ENCODE peak calls at places on chromosome X, in six cellular contexts. One of them, this sample, is unnamed.

GRCh38 chrX:106999002-106999975 is 723 bp downstream of the MORC4 start:
- DNase-seq in HFF-Myc: peak
- DNase-seq in lung: peak
- DNase-seq in uterus: peak
- DNase-seq in A549: peak
- DNase-seq in CD8-positive, alpha-beta T cell: peak
- DNase-seq in this sample: no peak

GRCh38 chrX:1661048-1661921 is 46.4 kb downstream of the ASMT start:
- DNase-seq in A549: no peak
- DNase-seq in lung: peak
- DNase-seq in CD8-positive, alpha-beta T cell: peak
- DNase-seq in uterus: peak
- DNase-seq in HFF-Myc: no peak
- DNase-seq in this sample: peak

GRCh38 chrX:7117587-7117986 is 29.9 kb upstream of the STS start:
- DNase-seq in uterus: no peak
- DNase-seq in CD8-positive, alpha-beta T cell: no peak
- DNase-seq in A549: no peak
- DNase-seq in HFF-Myc: no peak
- DNase-seq in lung: no peak
- DNase-seq in this sample: no peak

GRCh38 chrX:40168183-40169015 is 70.6 kb upstream of the BCOR start:
- DNase-seq in HFF-Myc: no peak
- DNase-seq in CD8-positive, alpha-beta T cell: no peak
- DNase-seq in lung: no peak
- DNase-seq in uterus: peak
- DNase-seq in A549: no peak
- DNase-seq in this sample: no peak

GRCh38 chrX:22021721-22022120 is 10.4 kb upstream of the PHEX start:
- DNase-seq in A549: no peak
- DNase-seq in CD8-positive, alpha-beta T cell: no peak
- DNase-seq in lung: no peak
- DNase-seq in HFF-Myc: no peak
- DNase-seq in uterus: no peak
- DNase-seq in this sample: no peak

GRCh38 chrX:572490-573124 is 58.0 kb upstream of the SHOX start:
- DNase-seq in lung: peak
- DNase-seq in CD8-positive, alpha-beta T cell: no peak
- DNase-seq in A549: no peak
- DNase-seq in HFF-Myc: no peak
- DNase-seq in uterus: no peak
- DNase-seq in this sample: no peak

GRCh38 chrX:97740886-97741285 is 857.2 kb downstream of the RPA4 start:
- DNase-seq in lung: no peak
- DNase-seq in A549: no peak
- DNase-seq in HFF-Myc: no peak
- DNase-seq in uterus: no peak
- DNase-seq in CD8-positive, alpha-beta T cell: no peak
- DNase-seq in this sample: no peak

GRCh38 chrX:41734530-41734929 is 10.5 kb downstream of the GPR82 start:
- DNase-seq in A549: peak
- DNase-seq in HFF-Myc: no peak
- DNase-seq in lung: no peak
- DNase-seq in CD8-positive, alpha-beta T cell: no peak
- DNase-seq in uterus: no peak
- DNase-seq in this sample: no peak

GRCh38 chrX:84259868-84260267 is 71.9 kb upstream of the RPS6KA6 start:
- DNase-seq in lung: no peak
- DNase-seq in A549: no peak
- DNase-seq in uterus: no peak
- DNase-seq in CD8-positive, alpha-beta T cell: no peak
- DNase-seq in HFF-Myc: no peak
- DNase-seq in this sample: no peak

GRCh38 chrX:46865281-46865680 is 28.4 kb downstream of the RP2 start:
- DNase-seq in CD8-positive, alpha-beta T cell: no peak
- DNase-seq in A549: peak
- DNase-seq in lung: no peak
- DNase-seq in HFF-Myc: peak
- DNase-seq in uterus: no peak
- DNase-seq in this sample: no peak

GRCh38 chrX:44245730-44246129 is 97.7 kb downstream of the EFHC2 start:
- DNase-seq in uterus: no peak
- DNase-seq in HFF-Myc: no peak
- DNase-seq in lung: no peak
- DNase-seq in A549: no peak
- DNase-seq in CD8-positive, alpha-beta T cell: no peak
- DNase-seq in this sample: no peak

GRCh38 chrX:118694628-118695027 is 32.8 kb upstream of the IL13RA1 start:
- DNase-seq in CD8-positive, alpha-beta T cell: no peak
- DNase-seq in uterus: no peak
- DNase-seq in HFF-Myc: no peak
- DNase-seq in lung: no peak
- DNase-seq in A549: no peak
- DNase-seq in this sample: no peak

GRCh38 chrX:45187731-45188130 is 12.9 kb downstream of the DIPK2B start:
- DNase-seq in HFF-Myc: no peak
- DNase-seq in uterus: no peak
- DNase-seq in lung: no peak
- DNase-seq in CD8-positive, alpha-beta T cell: no peak
- DNase-seq in A549: no peak
- DNase-seq in this sample: no peak

GRCh38 chrX:126137899-126138298 is 28.2 kb downstream of the DCAF12L2 start:
- DNase-seq in HFF-Myc: no peak
- DNase-seq in A549: no peak
- DNase-seq in lung: no peak
- DNase-seq in uterus: no peak
- DNase-seq in CD8-positive, alpha-beta T cell: no peak
- DNase-seq in this sample: no peak

GRCh38 chrX:40090050-40090804 is 7.5 kb downstream of the BCOR start:
- DNase-seq in lung: no peak
- DNase-seq in A549: no peak
- DNase-seq in CD8-positive, alpha-beta T cell: no peak
- DNase-seq in HFF-Myc: no peak
- DNase-seq in uterus: peak
- DNase-seq in this sample: no peak

DNA sequence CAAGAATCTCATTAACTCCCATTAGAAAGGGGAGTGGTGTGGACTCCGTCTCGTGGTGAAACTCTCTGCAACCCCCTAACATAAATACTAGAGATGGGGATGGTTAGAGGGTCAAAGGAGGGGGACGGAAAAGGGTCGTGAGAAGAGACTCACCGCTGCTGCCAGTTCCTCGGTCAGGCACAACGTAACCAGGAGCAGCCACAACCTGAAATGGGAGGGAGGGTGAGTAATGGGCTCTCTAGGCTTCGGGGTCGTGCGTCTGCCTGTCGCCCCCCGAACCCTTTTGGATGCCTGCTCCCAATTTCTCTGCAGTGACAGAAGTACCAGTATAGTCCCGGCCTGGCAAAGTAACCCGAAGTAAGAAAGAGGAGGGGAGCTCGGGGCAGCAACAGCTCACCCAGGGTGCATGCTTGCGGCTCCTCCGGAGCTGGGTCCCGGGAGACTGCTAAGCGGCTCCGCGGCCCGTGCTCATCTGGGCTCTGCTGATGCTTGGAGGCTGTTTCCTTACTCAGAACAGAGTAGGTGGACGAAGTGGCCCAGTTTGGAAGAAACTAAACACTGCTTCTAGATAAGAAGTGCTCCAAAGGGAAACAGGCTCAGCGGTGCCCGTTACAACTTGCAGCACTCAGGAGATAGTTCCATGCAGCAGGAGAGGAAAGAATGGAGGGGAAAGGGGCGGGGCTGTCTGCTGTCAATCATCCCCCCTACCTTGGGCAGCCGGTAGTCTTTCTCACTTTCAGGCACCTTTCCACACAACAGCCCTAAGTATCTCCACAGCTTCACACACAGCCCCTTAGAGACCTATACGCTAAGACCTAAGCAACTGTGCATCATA is at the start of gene COL4A6:
- DNase-seq in CD8-positive, alpha-beta T cell: no peak
- DNase-seq in lung: no peak
- DNase-seq in HFF-Myc: no peak
- DNase-seq in A549: peak
- DNase-seq in uterus: peak
- DNase-seq in this sample: no peak
- H3K4me3 ChIP-seq in CD8-positive, alpha-beta T cell: no peak
- H3K4me3 ChIP-seq in lung: no peak
- H3K4me3 ChIP-seq in HFF-Myc: no peak
- H3K4me3 ChIP-seq in A549: peak
- H3K4me3 ChIP-seq in uterus: peak
- H3K4me3 ChIP-seq in this sample: no peak

GRCh38 chrX:71622347-71623104 is 4.2 kb upstream of the CXCR3 start:
- DNase-seq in CD8-positive, alpha-beta T cell: peak
- DNase-seq in uterus: peak
- DNase-seq in HFF-Myc: no peak
- DNase-seq in lung: peak
- DNase-seq in A549: peak
- DNase-seq in this sample: no peak
- TF ChIP-seq CTCF in CD8-positive, alpha-beta T cell: no peak
- TF ChIP-seq CTCF in uterus: peak
- TF ChIP-seq CTCF in HFF-Myc: no peak
- TF ChIP-seq CTCF in lung: no peak
- TF ChIP-seq CTCF in A549: no peak
- TF ChIP-seq CTCF in this sample: peak

GRCh38 chrX:135522878-135523693 is 2.6 kb downstream of the INTS6L start:
- DNase-seq in A549: no peak
- DNase-seq in CD8-positive, alpha-beta T cell: no peak
- DNase-seq in uterus: no peak
- DNase-seq in lung: no peak
- DNase-seq in HFF-Myc: no peak
- DNase-seq in this sample: no peak
- H3K4me3 ChIP-seq in A549: no peak
- H3K4me3 ChIP-seq in CD8-positive, alpha-beta T cell: peak
- H3K4me3 ChIP-seq in uterus: no peak
- H3K4me3 ChIP-seq in lung: no peak
- H3K4me3 ChIP-seq in HFF-Myc: no peak
- H3K4me3 ChIP-seq in this sample: peak

GRCh38 chrX:10597871-10598270 is 22.5 kb downstream of the MID1 start:
- DNase-seq in HFF-Myc: no peak
- DNase-seq in lung: no peak
- DNase-seq in A549: no peak
- DNase-seq in uterus: no peak
- DNase-seq in CD8-positive, alpha-beta T cell: no peak
- DNase-seq in this sample: no peak
- TF ChIP-seq CTCF in HFF-Myc: peak
- TF ChIP-seq CTCF in lung: peak
- TF ChIP-seq CTCF in A549: peak
- TF ChIP-seq CTCF in uterus: peak
- TF ChIP-seq CTCF in CD8-positive, alpha-beta T cell: no peak
- TF ChIP-seq CTCF in this sample: peak

GRCh38 chrX:102516314-102516936 is at the start of gene TMSB15A:
- DNase-seq in CD8-positive, alpha-beta T cell: peak
- DNase-seq in A549: peak
- DNase-seq in uterus: peak
- DNase-seq in lung: peak
- DNase-seq in HFF-Myc: no peak
- DNase-seq in this sample: no peak
- H3K4me3 ChIP-seq in CD8-positive, alpha-beta T cell: peak
- H3K4me3 ChIP-seq in A549: peak
- H3K4me3 ChIP-seq in uterus: peak
- H3K4me3 ChIP-seq in lung: no peak
- H3K4me3 ChIP-seq in HFF-Myc: peak
- H3K4me3 ChIP-seq in this sample: peak

GRCh38 chrX:130082244-130083106 is 27.8 kb downstream of the ELF4 start:
- DNase-seq in lung: peak
- DNase-seq in A549: no peak
- DNase-seq in uterus: peak
- DNase-seq in HFF-Myc: no peak
- DNase-seq in CD8-positive, alpha-beta T cell: peak
- DNase-seq in this sample: peak
- TF ChIP-seq CTCF in lung: no peak
- TF ChIP-seq CTCF in A549: no peak
- TF ChIP-seq CTCF in uterus: peak
- TF ChIP-seq CTCF in HFF-Myc: no peak
- TF ChIP-seq CTCF in CD8-positive, alpha-beta T cell: no peak
- TF ChIP-seq CTCF in this sample: peak

GRCh38 chrX:153688900-153689590 is 1.3 kb downstream of the SLC6A8 start:
- DNase-seq in A549: no peak
- DNase-seq in uterus: no peak
- DNase-seq in HFF-Myc: no peak
- DNase-seq in CD8-positive, alpha-beta T cell: no peak
- DNase-seq in lung: no peak
- DNase-seq in this sample: no peak
- H3K4me3 ChIP-seq in A549: peak
- H3K4me3 ChIP-seq in uterus: peak
- H3K4me3 ChIP-seq in HFF-Myc: peak
- H3K4me3 ChIP-seq in CD8-positive, alpha-beta T cell: no peak
- H3K4me3 ChIP-seq in lung: no peak
- H3K4me3 ChIP-seq in this sample: no peak

This sample was measured in GM12864.